ENCODE peak calls at places on chromosome 1, in nine cellular contexts. B is GM12892, P is sigmoid colon, K is stomach, T is tibial nerve, E is HepG2, F is transverse colon, Y is Peyer's patch, A is endothelial cell of umbilical vein. M is an unnamed sample.

GRCh38 chr1:238681451-238681850 is 704.9 kb upstream of the CHRM3 start:
- DNase-seq in A (no peak), T (no peak), P (no peak), F (no peak), Y (no peak), E (no peak), B (no peak), K (no peak), M (no peak)

GRCh38 chr1:236282159-236282716 is 480 bp upstream of the ERO1B start:
- DNase-seq in E (no peak), F (no peak), P (no peak), T (no peak), Y (peak), B (no peak), A (no peak), K (no peak), M (no peak)

GRCh38 chr1:89953072-89953626 is 41.8 kb upstream of the ZNF326 start:
- DNase-seq in F (peak), P (no peak), Y (no peak), T (no peak), E (peak), B (no peak), A (peak), K (peak), M (peak)

GRCh38 chr1:156807627-156808026 is 9.0 kb downstream of the SH2D2A start:
- DNase-seq in Y (no peak), A (no peak), B (no peak), T (no peak), F (no peak), E (no peak), K (no peak), P (peak), M (no peak)

GRCh38 chr1:14142397-14143095 is 442.6 kb downstream of the PRDM2 start:
- DNase-seq in P (no peak), T (no peak), F (no peak), Y (no peak), B (no peak), E (no peak), K (no peak), A (no peak), M (no peak)

GRCh38 chr1:3002349-3003038 is 18.8 kb upstream of the ACTRT2 start:
- DNase-seq in A (no peak), P (peak), Y (no peak), K (no peak), F (no peak), T (no peak), E (no peak), B (no peak), M (no peak)

GRCh38 chr1:230855886-230856285 is 12.4 kb downstream of the C1orf198 start:
- DNase-seq in P (no peak), T (no peak), K (no peak), B (no peak), A (no peak), F (no peak), Y (no peak), E (no peak), M (no peak)

GRCh38 chr1:178784131-178784536 is 59.1 kb downstream of the RALGPS2 start:
- DNase-seq in Y (no peak), E (no peak), T (no peak), F (no peak), B (no peak), P (no peak), A (peak), K (no peak), M (no peak)

GRCh38 chr1:2604854-2605753 is 18.5 kb downstream of the PRXL2B start:
- DNase-seq in B (no peak), P (no peak), K (no peak), A (no peak), T (no peak), F (no peak), E (no peak), Y (no peak), M (no peak)

GRCh38 chr1:1014896-1015681 is 1.8 kb downstream of the ISG15 start:
- DNase-seq in K (no peak), B (no peak), T (no peak), F (peak), Y (no peak), E (no peak), P (no peak), A (no peak), M (no peak)

GRCh38 chr1:156491151-156491949 is 9.2 kb downstream of the MEF2D start:
- DNase-seq in E (no peak), A (no peak), B (no peak), P (no peak), T (no peak), F (no peak), Y (no peak), K (no peak), M (no peak)

GRCh38 chr1:41382531-41383090 is 21.4 kb downstream of the FOXO6 start:
- DNase-seq in K (peak), E (no peak), Y (no peak), A (peak), B (no peak), F (no peak), P (peak), T (peak), M (no peak)

GRCh38 chr1:1208713-1209433 is 2.5 kb upstream of the TNFRSF18 start:
- DNase-seq in A (no peak), E (no peak), K (no peak), T (no peak), Y (peak), F (peak), B (no peak), P (no peak), M (no peak)

GRCh38 chr1:246324711-246325110 is 182.4 kb downstream of the SMYD3 start:
- DNase-seq in E (no peak), K (no peak), T (no peak), F (no peak), Y (no peak), P (no peak), A (no peak), B (no peak), M (no peak)

GRCh38 chr1:196861429-196861828 is 26.4 kb upstream of the CFHR4 start:
- DNase-seq in B (no peak), Y (no peak), A (no peak), P (no peak), T (no peak), E (no peak), F (no peak), K (no peak), M (no peak)

GRCh38 chr1:109765896-109766615 is 2.3 kb upstream of the EPS8L3 start:
- DNase-seq in P (no peak), F (peak), K (peak), B (no peak), E (no peak), Y (no peak), T (no peak), A (no peak), M (no peak)

GRCh38 chr1:15406911-15407559 is 2.7 kb upstream of the EFHD2 start:
- DNase-seq in B (no peak), Y (no peak), F (no peak), K (no peak), E (no peak), T (peak), A (peak), P (peak), M (no peak)

GRCh38 chr1:204077979-204078696 is 5.2 kb downstream of the SOX13 start:
- DNase-seq in E (peak), K (peak), P (no peak), B (no peak), Y (no peak), T (no peak), A (no peak), F (no peak), M (no peak)

GRCh38 chr1:1281533-1282321 is 1.5 kb downstream of the SCNN1D start:
- DNase-seq in P (peak), T (no peak), A (peak), B (no peak), K (peak), F (peak), E (peak), Y (no peak), M (no peak)

GRCh38 chr1:67174716-67175284 is 8.5 kb downstream of the IL23R start:
- DNase-seq in F (no peak), P (no peak), E (no peak), B (no peak), T (no peak), A (no peak), K (no peak), Y (no peak), M (no peak)

GRCh38 chr1:24290933-24291487 is 28.1 kb upstream of the GRHL3 start:
- DNase-seq in Y (no peak), F (no peak), E (no peak), K (no peak), T (no peak), A (no peak), B (no peak), P (no peak), M (no peak)

GRCh38 chr1:204081156-204081790 is 8.4 kb downstream of the SOX13 start:
- DNase-seq in T (no peak), F (no peak), P (peak), Y (no peak), E (no peak), B (no peak), A (no peak), K (no peak), M (no peak)

GRCh38 chr1:64042331-64043100 is 160.9 kb upstream of the UBE2U start:
- DNase-seq in Y (no peak), P (peak), E (no peak), A (peak), T (peak), F (no peak), B (no peak), K (peak), M (no peak)

GRCh38 chr1:47223921-47224675 is 7.9 kb downstream of the TAL1 start:
- DNase-seq in E (no peak), B (no peak), A (no peak), F (no peak), T (no peak), P (no peak), K (no peak), Y (no peak), M (no peak)

GRCh38 chr1:156893048-156893953 is at the start of gene PEAR1:
- DNase-seq in B (no peak), E (no peak), K (no peak), P (peak), T (peak), F (no peak), A (peak), Y (no peak), M (no peak)

GRCh38 chr1:70420320-70420719 is 9.3 kb downstream of the CTH start:
- DNase-seq in T (no peak), A (no peak), E (no peak), Y (no peak), P (no peak), B (no peak), F (no peak), K (no peak), M (no peak)

GRCh38 chr1:82064701-82065100 is 264.0 kb downstream of the ADGRL2 start:
- DNase-seq in B (no peak), A (no peak), E (no peak), P (no peak), F (no peak), Y (no peak), T (no peak), K (no peak), M (no peak)

GRCh38 chr1:56547977-56548376 is 31.4 kb downstream of the PLPP3 start:
- DNase-seq in T (peak), Y (no peak), F (peak), K (peak), A (no peak), B (no peak), E (peak), P (no peak), M (no peak)

GRCh38 chr1:22949807-22950462 is 22.7 kb downstream of the LACTBL1 start:
- DNase-seq in F (no peak), K (no peak), P (no peak), T (no peak), B (no peak), A (no peak), Y (no peak), E (no peak), M (no peak)

GRCh38 chr1:163072658-163073057 is 3.5 kb downstream of the RGS4 start:
- DNase-seq in B (no peak), P (no peak), K (no peak), A (peak), Y (no peak), T (no peak), F (no peak), E (no peak), M (no peak)

GRCh38 chr1:54406339-54407181 is at the start of gene SSBP3:
- DNase-seq in P (peak), A (peak), T (peak), B (peak), Y (peak), K (peak), E (peak), F (peak), M (peak)

GRCh38 chr1:39499668-39500067 is 8.2 kb downstream of the BMP8A start:
- DNase-seq in P (peak), A (no peak), Y (no peak), K (no peak), T (no peak), E (peak), B (no peak), F (peak), M (no peak)

GRCh38 chr1:215022723-215023122 is 59.8 kb upstream of the KCNK2 start:
- DNase-seq in F (no peak), B (no peak), T (no peak), K (no peak), P (no peak), A (no peak), Y (no peak), E (no peak), M (no peak)

GRCh38 chr1:16032388-16033100 is 10.7 kb downstream of the CLCNKA start:
- DNase-seq in Y (peak), E (peak), F (peak), B (peak), K (peak), A (peak), T (peak), P (peak), M (no peak)

GRCh38 chr1:31957701-31958674 is 19.8 kb upstream of the PTP4A2 start:
- DNase-seq in B (peak), A (no peak), Y (no peak), E (no peak), T (peak), F (no peak), P (no peak), K (no peak), M (peak)

GRCh38 chr1:231162300-231162969 is 577 bp downstream of the TRIM67 start:
- DNase-seq in P (no peak), Y (no peak), B (peak), F (peak), K (peak), T (no peak), A (peak), E (peak), M (no peak)

GRCh38 chr1:226523646-226524406 is 24.7 kb upstream of the STUM start:
- DNase-seq in K (no peak), B (no peak), F (no peak), T (no peak), P (no peak), Y (no peak), E (no peak), A (no peak), M (no peak)

DNA sequence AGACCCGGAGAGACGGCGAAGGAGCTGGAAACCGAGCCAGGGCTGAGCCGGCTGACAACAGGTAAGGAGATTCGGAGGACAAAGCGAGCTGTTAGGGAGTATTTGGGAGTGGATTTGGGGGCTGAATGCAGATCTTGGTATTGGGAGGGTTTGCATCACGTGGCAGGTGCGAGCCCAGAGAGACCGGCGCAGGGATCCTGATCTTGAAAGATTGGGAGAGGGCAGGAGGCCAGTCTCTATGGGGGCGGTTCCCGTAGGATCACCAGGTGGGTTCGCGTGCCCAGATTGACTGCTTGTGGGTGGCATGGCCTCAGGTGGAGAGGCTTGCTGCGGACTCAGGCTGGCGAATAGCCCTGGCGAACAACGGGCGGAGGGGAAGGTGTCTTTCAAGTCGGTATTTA is 204 bp downstream of the CIART start:
- DNase-seq in E (no peak), A (no peak), Y (no peak), P (no peak), T (no peak), F (no peak), K (no peak), B (no peak), M (no peak)
- TF ChIP-seq POLR2A in E (no peak), A (no peak), Y (peak), P (peak), T (peak), F (peak), K (no peak), B (no peak), M (no peak)

DNA sequence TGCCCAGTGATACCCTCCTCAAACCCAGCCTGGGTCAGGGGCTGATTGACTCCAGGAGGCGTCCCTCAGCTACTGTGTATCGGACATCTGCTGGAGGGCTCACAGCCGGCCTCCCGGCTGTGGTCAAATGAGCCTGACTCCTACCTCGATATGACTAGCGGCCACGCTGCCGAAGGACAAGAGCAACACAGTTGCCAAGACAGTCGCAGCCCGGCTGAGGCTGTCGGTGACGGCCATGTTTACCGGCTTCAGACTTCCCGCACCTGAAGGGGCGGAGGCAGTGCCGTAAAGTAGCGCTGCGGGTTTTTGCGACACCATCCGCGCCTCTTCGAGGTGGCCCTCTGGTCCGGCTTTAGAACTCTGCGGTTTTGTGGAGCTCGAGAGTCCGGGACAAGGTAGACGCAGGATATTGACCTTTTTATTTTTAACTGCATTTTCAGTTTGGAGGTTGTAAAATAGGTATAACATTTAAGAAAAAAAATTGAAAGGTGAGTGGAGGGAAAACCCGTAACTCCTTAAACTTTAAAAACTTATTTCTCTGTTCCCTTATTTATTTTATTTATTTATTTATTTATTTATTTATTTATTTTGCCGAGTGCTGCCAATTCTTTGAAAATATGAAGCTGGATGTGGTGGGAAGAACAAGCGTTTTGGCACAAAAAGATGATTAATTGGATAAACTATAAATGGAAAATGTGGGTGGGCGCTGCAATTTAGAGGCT is at the start of gene PIGK:
- DNase-seq in A (peak), P (peak), B (peak), Y (peak), T (peak), E (peak), K (peak), F (peak), M (peak)
- TF ChIP-seq POLR2A in A (peak), P (no peak), B (peak), Y (no peak), T (no peak), E (peak), K (no peak), F (no peak), M (peak)

DNA sequence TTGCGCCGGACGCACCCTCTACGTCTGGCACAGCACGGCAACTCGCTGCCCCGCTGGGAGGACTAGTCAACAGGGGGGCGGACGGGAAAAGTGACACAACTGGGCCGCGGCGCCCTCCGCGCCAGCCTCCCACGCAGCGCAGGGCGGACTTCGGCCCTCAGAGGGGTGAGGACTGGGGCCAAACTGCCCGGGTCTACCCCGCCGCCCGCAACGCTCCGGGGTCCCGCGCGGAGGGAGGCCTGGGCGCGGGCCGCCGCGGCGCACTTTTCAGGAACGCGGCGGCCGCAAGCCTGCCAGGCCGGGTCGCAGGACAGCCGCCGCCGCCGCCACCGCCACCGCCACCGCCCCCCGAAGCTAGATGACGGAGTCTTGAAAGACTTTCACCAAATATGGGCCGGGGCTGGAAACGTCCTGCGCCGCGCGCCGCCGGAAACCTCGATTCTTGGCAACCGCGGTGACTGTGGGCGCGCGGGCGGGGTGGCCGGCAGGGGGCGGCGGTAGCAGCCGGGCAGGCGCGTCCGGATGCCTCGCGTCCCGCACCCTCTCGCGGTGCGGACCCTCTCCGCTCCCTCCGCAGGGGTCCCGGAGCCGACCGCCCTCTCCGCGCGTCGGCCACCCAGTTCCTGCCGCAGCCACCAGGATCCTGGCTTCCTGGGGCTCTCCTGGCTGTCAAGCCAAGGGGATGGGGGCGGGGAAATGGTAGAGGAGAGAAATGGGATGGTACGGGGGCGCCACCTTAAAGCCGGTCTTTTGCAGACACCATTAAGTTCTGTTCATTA is 3.7 kb upstream of the CCN1 start:
- DNase-seq in B (peak), P (peak), K (peak), T (peak), Y (peak), F (peak), A (peak), E (peak), M (no peak)
- TF ChIP-seq POLR2A in B (no peak), P (peak), K (no peak), T (peak), Y (peak), F (peak), A (peak), E (no peak), M (peak)

DNA sequence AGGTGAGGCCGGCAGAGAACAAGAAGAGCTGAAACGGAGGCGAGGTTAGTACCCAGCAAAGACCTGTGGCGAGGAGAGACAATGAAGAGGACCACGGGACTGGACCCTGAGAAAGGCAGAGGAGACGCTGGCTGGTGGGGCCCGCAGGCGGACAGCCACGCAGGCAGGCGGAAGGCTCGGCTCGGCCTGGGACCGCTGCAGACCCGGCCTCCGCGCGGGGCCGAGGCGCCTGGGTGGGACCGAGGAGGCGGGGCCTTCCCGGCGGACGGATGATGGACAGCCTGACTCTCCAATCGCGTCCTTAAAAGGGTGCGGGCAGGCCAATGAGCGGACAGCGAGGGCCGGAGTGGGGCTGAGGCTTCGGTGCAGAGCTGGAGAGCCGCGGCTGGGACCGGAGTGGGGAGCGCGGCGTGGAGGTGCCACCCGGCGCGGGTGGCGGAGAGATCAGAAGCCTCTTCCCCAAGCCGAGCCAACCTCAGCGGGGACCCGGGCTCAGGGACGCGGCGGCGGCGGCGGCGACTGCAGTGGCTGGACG is at the start of gene MPZL1:
- DNase-seq in B (peak), K (peak), E (peak), T (peak), Y (peak), P (peak), A (peak), F (peak), M (peak)
- TF ChIP-seq POLR2A in B (peak), K (no peak), E (peak), T (peak), Y (peak), P (peak), A (peak), F (peak), M (peak)

GRCh38 chr1:218242171-218242570 is 42.9 kb upstream of the RRP15 start:
- DNase-seq in T (no peak), B (no peak), A (no peak), P (no peak), E (no peak), K (no peak), Y (no peak), F (no peak), M (no peak)
- TF ChIP-seq POLR2A in T (no peak), B (no peak), A (no peak), P (no peak), E (no peak), K (no peak), Y (no peak), F (no peak), M (no peak)

M was measured in GM12878.